ENCODE peak calls at places on chromosome 2, in eight cellular contexts. V, H, B, S, D, X, Z and G are unnamed samples.

GRCh38 chr2:60819155-60819862 is 62.1 kb upstream of the REL start:
- DNase-seq in X (no peak), S (no peak), B (no peak), H (peak), Z (peak), V (peak), D (no peak), G (peak)

GRCh38 chr2:28633739-28634138 is 117.9 kb upstream of the PPP1CB start:
- DNase-seq in D (no peak), Z (no peak), X (no peak), V (no peak), S (peak), B (no peak), H (no peak), G (no peak)

GRCh38 chr2:68426446-68426845 is 40.6 kb downstream of the FBXO48 start:
- DNase-seq in H (no peak), B (no peak), Z (no peak), S (no peak), D (no peak), X (no peak), V (no peak), G (no peak)

GRCh38 chr2:125243074-125243473 is 1218.0 kb downstream of the CNTNAP5 start:
- DNase-seq in B (no peak), D (no peak), H (no peak), X (no peak), S (no peak), V (no peak), Z (no peak), G (no peak)

GRCh38 chr2:164781394-164781793 is 60.2 kb downstream of the COBLL1 start:
- DNase-seq in B (no peak), X (no peak), H (no peak), S (no peak), Z (no peak), D (no peak), V (no peak), G (no peak)

GRCh38 chr2:69674301-69674640 is 30.7 kb upstream of the AAK1 start:
- DNase-seq in X (no peak), B (no peak), Z (no peak), V (no peak), H (no peak), D (no peak), S (no peak), G (no peak)

GRCh38 chr2:178363252-178363651 is 87.7 kb downstream of the PRKRA start:
- DNase-seq in H (no peak), S (no peak), Z (no peak), X (no peak), D (no peak), B (no peak), V (no peak), G (no peak)

GRCh38 chr2:67526283-67526682 is 129.2 kb downstream of the ETAA1 start:
- DNase-seq in Z (no peak), V (no peak), X (no peak), D (no peak), S (peak), H (no peak), B (no peak), G (no peak)

GRCh38 chr2:72271276-72271614 is 123.6 kb upstream of the CYP26B1 start:
- DNase-seq in V (no peak), S (no peak), B (no peak), D (no peak), Z (no peak), X (no peak), H (no peak), G (no peak)

GRCh38 chr2:223731503-223731902 is 105.9 kb downstream of the AP1S3 start:
- DNase-seq in Z (no peak), S (no peak), D (no peak), B (no peak), V (no peak), X (no peak), H (no peak), G (no peak)

GRCh38 chr2:39150890-39151497 is 30.1 kb upstream of the SOS1 start:
- DNase-seq in S (no peak), Z (no peak), D (no peak), H (no peak), X (no peak), B (no peak), V (no peak), G (no peak)

GRCh38 chr2:195051401-195051800 is 605.6 kb upstream of the SLC39A10 start:
- DNase-seq in X (no peak), Z (no peak), S (no peak), B (no peak), D (no peak), H (no peak), V (no peak), G (no peak)

GRCh38 chr2:122734756-122735155 is 979.3 kb downstream of the TSN start:
- DNase-seq in X (peak), S (no peak), Z (no peak), D (no peak), H (no peak), B (no peak), V (no peak), G (no peak)

GRCh38 chr2:288002-288742 is at the start of gene ALKAL2:
- DNase-seq in H (peak), Z (no peak), B (no peak), D (peak), X (peak), S (no peak), V (no peak), G (no peak)